ENCODE peak calls at places on chromosomes 5 and 9, in ten cellular contexts. S, G, I, Y, P, F, Z, W, X and E are unnamed samples.

GRCh38 chr9:70411930-70412677 is 2.4 kb downstream of the KLF9 start:
- DNase-seq in S (peak; percentile 77), G (peak; percentile 97), I (peak; percentile 74), Y (peak; percentile 71), P (peak; percentile 82), F (peak; percentile 50), Z (peak; percentile 86), W (peak; percentile 50), X (no peak), E (peak; percentile 59)

GRCh38 chr9:131167146-131167692 is 41.8 kb downstream of the NUP214 start:
- DNase-seq in S (no peak), G (no peak), I (no peak), Y (no peak), P (no peak), F (no peak), Z (no peak), W (no peak), X (no peak), E (peak; percentile 63)

GRCh38 chr9:105198763-105199339 is 45.6 kb upstream of the SLC44A1 start:
- DNase-seq in S (no peak), G (no peak), I (no peak), Y (no peak), P (no peak), F (no peak), Z (no peak), W (no peak), X (no peak), E (no peak)

GRCh38 chr5:135645781-135646180 is 67.0 kb upstream of the CXCL14 start:
- DNase-seq in S (no peak), G (no peak), I (no peak), Y (no peak), P (no peak), F (no peak), Z (no peak), W (no peak), X (no peak), E (peak; percentile 13)

GRCh38 chr5:2801602-2802525 is 50.4 kb upstream of the IRX2 start:
- DNase-seq in S (no peak), G (no peak), I (no peak), Y (no peak), P (no peak), F (no peak), Z (no peak), W (no peak), X (no peak), E (no peak)

GRCh38 chr9:136955943-136956335 is 3.9 kb downstream of the LCN12 start:
- DNase-seq in S (no peak), G (no peak), I (no peak), Y (no peak), P (no peak), F (no peak), Z (no peak), W (no peak), X (no peak), E (no peak)

GRCh38 chr9:38707885-38708640 is 11.9 kb downstream of the FAM240B start:
- DNase-seq in S (no peak), G (no peak), I (no peak), Y (no peak), P (no peak), F (no peak), Z (no peak), W (no peak), X (no peak), E (no peak)

GRCh38 chr9:36873247-36873875 is 160.7 kb downstream of the PAX5 start:
- DNase-seq in S (peak; percentile 42), G (peak; percentile 68), I (peak; percentile 95), Y (peak; percentile 49), P (peak; percentile 75), F (peak; percentile 65), Z (peak; percentile 46), W (peak; percentile 6), X (peak; percentile 32), E (no peak)

GRCh38 chr9:130860458-130861316 is 25.6 kb downstream of the ABL1 start:
- DNase-seq in S (peak; percentile 83), G (peak; percentile 98), I (no peak), Y (peak; percentile 99), P (no peak), F (no peak), Z (peak; percentile 98), W (peak; percentile 23), X (peak; percentile 96), E (no peak)

GRCh38 chr9:589723-590122 is 251.8 kb upstream of the DMRT1 start:
- DNase-seq in S (no peak), G (peak; percentile 24), I (no peak), Y (peak; percentile 31), P (no peak), F (no peak), Z (peak; percentile 65), W (no peak), X (peak; percentile 26), E (no peak)

GRCh38 chr9:92097997-92098482 is 17.2 kb downstream of the SPTLC1 start:
- DNase-seq in S (peak; percentile 64), G (peak; percentile 66), I (no peak), Y (peak; percentile 30), P (peak; percentile 77), F (peak; percentile 71), Z (peak; percentile 90), W (peak; percentile 53), X (peak; percentile 32), E (peak; percentile 76)

GRCh38 chr9:132644251-132644650 is 25.5 kb downstream of the DDX31 start:
- DNase-seq in S (no peak), G (no peak), I (peak; percentile 30), Y (no peak), P (no peak), F (no peak), Z (no peak), W (no peak), X (no peak), E (no peak)

GRCh38 chr5:96140084-96140483 is 178.4 kb upstream of the ELL2 start:
- DNase-seq in S (no peak), G (no peak), I (no peak), Y (no peak), P (no peak), F (no peak), Z (no peak), W (no peak), X (no peak), E (no peak)

GRCh38 chr9:5364294-5364990 is 24.8 kb upstream of the RLN1 start:
- DNase-seq in S (no peak), G (peak; percentile 47), I (no peak), Y (peak; percentile 46), P (no peak), F (no peak), Z (peak; percentile 54), W (no peak), X (no peak), E (peak; percentile 38)

GRCh38 chr5:95352686-95353085 is 38.5 kb upstream of the FAM81B start:
- DNase-seq in S (no peak), G (no peak), I (no peak), Y (no peak), P (no peak), F (no peak), Z (no peak), W (no peak), X (no peak), E (no peak)

GRCh38 chr9:123039617-123040219 is 6.3 kb downstream of the GPR21 start:
- DNase-seq in S (no peak), G (no peak), I (no peak), Y (no peak), P (no peak), F (no peak), Z (no peak), W (no peak), X (no peak), E (no peak)

GRCh38 chr9:69157751-69158466 is 16.2 kb upstream of the TJP2 start:
- DNase-seq in S (no peak), G (peak; percentile 70), I (no peak), Y (peak; percentile 84), P (peak; percentile 11), F (no peak), Z (peak; percentile 86), W (no peak), X (no peak), E (no peak)

GRCh38 chr9:126108240-126108639 is 218.4 kb upstream of the MVB12B start:
- DNase-seq in S (no peak), G (peak; percentile 14), I (peak; percentile 44), Y (no peak), P (no peak), F (no peak), Z (peak; percentile 3), W (no peak), X (no peak), E (no peak)

GRCh38 chr9:87194471-87194870 is 247.2 kb upstream of the GAS1 start:
- DNase-seq in S (no peak), G (peak; percentile 90), I (no peak), Y (peak; percentile 92), P (no peak), F (no peak), Z (peak; percentile 96), W (no peak), X (peak; percentile 89), E (no peak)

GRCh38 chr9:929719-930118 is 46.7 kb upstream of the DMRT3 start:
- DNase-seq in S (no peak), G (no peak), I (no peak), Y (no peak), P (no peak), F (no peak), Z (no peak), W (no peak), X (no peak), E (no peak)

GRCh38 chr9:35832814-35833213 is 3.8 kb downstream of the TMEM8B start:
- DNase-seq in S (no peak), G (no peak), I (no peak), Y (no peak), P (no peak), F (no peak), Z (no peak), W (no peak), X (no peak), E (no peak)

GRCh38 chr5:167011196-167011595 is 1280.2 kb upstream of the WWC1 start:
- DNase-seq in S (no peak), G (no peak), I (no peak), Y (no peak), P (no peak), F (no peak), Z (no peak), W (no peak), X (no peak), E (no peak)

GRCh38 chr5:144189800-144190429 is 19.2 kb downstream of the KCTD16 start:
- DNase-seq in S (no peak), G (peak; percentile 95), I (no peak), Y (peak; percentile 93), P (peak; percentile 89), F (peak; percentile 41), Z (peak; percentile 98), W (no peak), X (no peak), E (no peak)

GRCh38 chr5:74272831-74273545 is 367.5 kb downstream of the ENC1 start:
- DNase-seq in S (no peak), G (no peak), I (no peak), Y (no peak), P (no peak), F (no peak), Z (no peak), W (no peak), X (peak; percentile 37), E (no peak)

GRCh38 chr9:8871796-8872470 is 1072.4 kb upstream of the DMAC1 start:
- DNase-seq in S (no peak), G (no peak), I (no peak), Y (no peak), P (no peak), F (no peak), Z (no peak), W (no peak), X (no peak), E (no peak)

GRCh38 chr5:169628891-169629290 is 8.2 kb upstream of the DOCK2 start:
- DNase-seq in S (no peak), G (peak; percentile 71), I (no peak), Y (peak; percentile 86), P (no peak), F (no peak), Z (peak; percentile 47), W (no peak), X (no peak), E (no peak)

GRCh38 chr5:142767178-142767577 is 3.0 kb upstream of the ARHGAP26 start:
- DNase-seq in S (no peak), G (no peak), I (no peak), Y (no peak), P (no peak), F (no peak), Z (no peak), W (no peak), X (no peak), E (no peak)

GRCh38 chr5:181243521-181244307 is at the start of gene RACK1:
- DNase-seq in S (peak; percentile 90), G (peak; percentile 94), I (peak; percentile 85), Y (peak; percentile 85), P (peak; percentile 94), F (peak; percentile 82), Z (peak; percentile 89), W (no peak), X (peak; percentile 85), E (peak; percentile 94)